ENCODE peak calls at places on chromosomes 4 and X, in nine cellular contexts. U, H, O, I, J, K, D, Z and L are unnamed samples.

GRCh38 chr4:90515191-90515590 is 388.0 kb downstream of the CCSER1 start:
- DNase-seq in I (no peak), H (no peak), O (no peak), K (peak), D (no peak), U (no peak), J (no peak), Z (no peak), L (no peak)

GRCh38 chrX:15269618-15270521 is at the start of gene ASB9:
- DNase-seq in J (peak), O (peak), D (no peak), H (peak), U (no peak), I (peak), Z (no peak), K (peak), L (peak)

GRCh38 chr4:76504613-76505465 is 69.8 kb downstream of the SHROOM3 start:
- DNase-seq in O (peak), I (peak), K (peak), J (peak), Z (no peak), D (no peak), U (no peak), H (peak), L (no peak)

GRCh38 chrX:71282514-71283408 is 674 bp upstream of the NONO start:
- DNase-seq in K (peak), J (no peak), D (no peak), U (no peak), I (peak), Z (no peak), O (no peak), H (no peak), L (no peak)

GRCh38 chr4:55554453-55555030 is 7.8 kb upstream of the CLOCK start:
- DNase-seq in K (peak), D (no peak), U (no peak), I (no peak), J (peak), O (no peak), Z (no peak), H (no peak), L (no peak)

GRCh38 chr4:185016946-185017797 is 1.1 kb upstream of the HELT start:
- DNase-seq in O (peak), D (no peak), U (no peak), Z (no peak), I (peak), H (no peak), K (peak), J (no peak), L (no peak)

GRCh38 chr4:89300060-89300459 is 7.5 kb downstream of the GPRIN3 start:
- DNase-seq in O (no peak), K (no peak), U (no peak), Z (no peak), J (no peak), D (no peak), H (no peak), I (no peak), L (no peak)

GRCh38 chr4:71270901-71271300 is 67.9 kb upstream of the SLC4A4 start:
- DNase-seq in D (no peak), H (no peak), I (peak), Z (peak), J (no peak), U (no peak), O (peak), K (peak), L (peak)

GRCh38 chr4:8772499-8773123 is 99.0 kb downstream of the HMX1 start:
- DNase-seq in Z (no peak), U (no peak), D (no peak), K (no peak), O (no peak), J (no peak), H (no peak), I (no peak), L (no peak)

GRCh38 chrX:104987063-104987462 is 233.4 kb downstream of the TEX13A start:
- DNase-seq in H (peak), K (peak), D (no peak), Z (no peak), J (no peak), U (no peak), O (no peak), I (no peak), L (no peak)

GRCh38 chr4:156298230-156298629 is 344.6 kb upstream of the CTSO start:
- DNase-seq in J (peak), Z (peak), I (peak), D (no peak), U (no peak), K (peak), O (no peak), H (peak), L (no peak)

GRCh38 chr4:56674984-56675383 is 6.1 kb downstream of the HOPX start:
- DNase-seq in K (no peak), U (no peak), I (no peak), O (no peak), D (no peak), Z (no peak), H (no peak), J (no peak), L (no peak)

GRCh38 chrX:107748490-107748889 is 27.1 kb downstream of the TSC22D3 start:
- DNase-seq in K (no peak), H (no peak), I (no peak), D (no peak), J (no peak), O (no peak), Z (no peak), U (no peak), L (no peak)

GRCh38 chr4:111064342-111064993 is 441.6 kb upstream of the PITX2 start:
- DNase-seq in J (no peak), U (no peak), H (peak), I (peak), Z (no peak), O (peak), D (no peak), K (peak), L (peak)

GRCh38 chr4:169407217-169407845 is 136.6 kb upstream of the SH3RF1 start:
- DNase-seq in O (no peak), I (no peak), K (peak), Z (no peak), U (no peak), H (no peak), D (no peak), J (no peak), L (no peak)

GRCh38 chrX:46912098-46912672 is at the start of gene JADE3:
- DNase-seq in D (peak), H (no peak), K (peak), U (peak), O (peak), J (peak), Z (peak), I (peak), L (peak)

GRCh38 chr4:7367894-7368293 is 66.8 kb downstream of the PSAPL1 start:
- DNase-seq in O (no peak), U (no peak), Z (no peak), D (no peak), K (no peak), H (no peak), J (no peak), I (no peak), L (no peak)

GRCh38 chr4:99876946-99877345 is 17.3 kb downstream of the LAMTOR3 start:
- DNase-seq in J (no peak), O (no peak), Z (no peak), H (no peak), I (no peak), K (no peak), U (no peak), D (no peak), L (no peak)

GRCh38 chrX:45295587-45295986 is 94.9 kb upstream of the DIPK2B start:
- DNase-seq in U (no peak), I (no peak), H (peak), J (no peak), K (peak), D (no peak), Z (peak), O (no peak), L (no peak)

GRCh38 chrX:139049455-139049854 is 337.9 kb upstream of the FGF13 start:
- DNase-seq in D (no peak), J (no peak), O (no peak), H (no peak), U (no peak), K (no peak), I (no peak), Z (no peak), L (no peak)